ENCODE peak calls at places on chromosomes 12 and 14, in five cellular contexts. One of them, this sample, is unnamed.

GRCh38 chr14:59126714-59127436 is 61.6 kb upstream of the DAAM1 start:
- DNase-seq in T-helper 1 cell: no peak
- DNase-seq in activated T-cell treated with anti-CD3 and anti-CD28 coated beads, Interleukin-2, amount 50 U/mL, for 1 hour: no peak
- DNase-seq in hepatocyte: peak
- DNase-seq in astrocyte: peak
- DNase-seq in this sample: peak

GRCh38 chr14:102215071-102215470 is 75.4 kb downstream of the WDR20 start:
- DNase-seq in T-helper 1 cell: no peak
- DNase-seq in activated T-cell treated with anti-CD3 and anti-CD28 coated beads, Interleukin-2, amount 50 U/mL, for 1 hour: no peak
- DNase-seq in hepatocyte: no peak
- DNase-seq in astrocyte: peak
- DNase-seq in this sample: no peak

GRCh38 chr14:95078841-95079240 is 78.5 kb downstream of the DICER1 start:
- DNase-seq in T-helper 1 cell: no peak
- DNase-seq in activated T-cell treated with anti-CD3 and anti-CD28 coated beads, Interleukin-2, amount 50 U/mL, for 1 hour: no peak
- DNase-seq in hepatocyte: no peak
- DNase-seq in astrocyte: no peak
- DNase-seq in this sample: no peak

GRCh38 chr14:24179961-24180726 is 8.3 kb downstream of the REC8 start:
- DNase-seq in T-helper 1 cell: no peak
- DNase-seq in activated T-cell treated with anti-CD3 and anti-CD28 coated beads, Interleukin-2, amount 50 U/mL, for 1 hour: no peak
- DNase-seq in hepatocyte: peak
- DNase-seq in astrocyte: peak
- DNase-seq in this sample: no peak

GRCh38 chr14:56933446-56933845 is 123.2 kb upstream of the OTX2 start:
- DNase-seq in T-helper 1 cell: no peak
- DNase-seq in activated T-cell treated with anti-CD3 and anti-CD28 coated beads, Interleukin-2, amount 50 U/mL, for 1 hour: no peak
- DNase-seq in hepatocyte: no peak
- DNase-seq in astrocyte: no peak
- DNase-seq in this sample: no peak

GRCh38 chr14:32203928-32204357 is 874 bp upstream of the RNU6-8 start:
- DNase-seq in T-helper 1 cell: no peak
- DNase-seq in activated T-cell treated with anti-CD3 and anti-CD28 coated beads, Interleukin-2, amount 50 U/mL, for 1 hour: peak
- DNase-seq in hepatocyte: no peak
- DNase-seq in astrocyte: no peak
- DNase-seq in this sample: peak

GRCh38 chr14:74976264-74977113 is 21.1 kb upstream of the PGF start:
- DNase-seq in T-helper 1 cell: no peak
- DNase-seq in activated T-cell treated with anti-CD3 and anti-CD28 coated beads, Interleukin-2, amount 50 U/mL, for 1 hour: no peak
- DNase-seq in hepatocyte: no peak
- DNase-seq in astrocyte: no peak
- DNase-seq in this sample: no peak

GRCh38 chr14:24426912-24427536 is 2.4 kb downstream of the CBLN3 start:
- DNase-seq in T-helper 1 cell: no peak
- DNase-seq in activated T-cell treated with anti-CD3 and anti-CD28 coated beads, Interleukin-2, amount 50 U/mL, for 1 hour: no peak
- DNase-seq in hepatocyte: peak
- DNase-seq in astrocyte: no peak
- DNase-seq in this sample: peak

GRCh38 chr12:11840350-11840749 is 190.9 kb downstream of the ETV6 start:
- DNase-seq in T-helper 1 cell: no peak
- DNase-seq in activated T-cell treated with anti-CD3 and anti-CD28 coated beads, Interleukin-2, amount 50 U/mL, for 1 hour: no peak
- DNase-seq in hepatocyte: no peak
- DNase-seq in astrocyte: no peak
- DNase-seq in this sample: peak

GRCh38 chr12:3489057-3489456 is 1.9 kb upstream of the PRMT8 start:
- DNase-seq in T-helper 1 cell: no peak
- DNase-seq in activated T-cell treated with anti-CD3 and anti-CD28 coated beads, Interleukin-2, amount 50 U/mL, for 1 hour: no peak
- DNase-seq in hepatocyte: no peak
- DNase-seq in astrocyte: peak
- DNase-seq in this sample: no peak

GRCh38 chr14:61219673-61220072 is 61.5 kb downstream of the TMEM30B start:
- DNase-seq in T-helper 1 cell: no peak
- DNase-seq in activated T-cell treated with anti-CD3 and anti-CD28 coated beads, Interleukin-2, amount 50 U/mL, for 1 hour: no peak
- DNase-seq in hepatocyte: no peak
- DNase-seq in astrocyte: no peak
- DNase-seq in this sample: no peak

GRCh38 chr14:26526132-26526531 is 71.7 kb downstream of the NOVA1 start:
- DNase-seq in T-helper 1 cell: no peak
- DNase-seq in activated T-cell treated with anti-CD3 and anti-CD28 coated beads, Interleukin-2, amount 50 U/mL, for 1 hour: no peak
- DNase-seq in hepatocyte: no peak
- DNase-seq in astrocyte: peak
- DNase-seq in this sample: no peak

GRCh38 chr14:105414456-105415371 is 4.9 kb upstream of the MTA1 start:
- DNase-seq in T-helper 1 cell: peak
- DNase-seq in activated T-cell treated with anti-CD3 and anti-CD28 coated beads, Interleukin-2, amount 50 U/mL, for 1 hour: peak
- DNase-seq in hepatocyte: peak
- DNase-seq in astrocyte: peak
- DNase-seq in this sample: peak

GRCh38 chr12:11347810-11348209 is 37.6 kb upstream of the PRB4 start:
- DNase-seq in T-helper 1 cell: no peak
- DNase-seq in activated T-cell treated with anti-CD3 and anti-CD28 coated beads, Interleukin-2, amount 50 U/mL, for 1 hour: no peak
- DNase-seq in hepatocyte: no peak
- DNase-seq in astrocyte: no peak
- DNase-seq in this sample: peak

GRCh38 chr12:61676520-61676919 is 583.7 kb upstream of the USP15 start:
- DNase-seq in T-helper 1 cell: no peak
- DNase-seq in activated T-cell treated with anti-CD3 and anti-CD28 coated beads, Interleukin-2, amount 50 U/mL, for 1 hour: no peak
- DNase-seq in hepatocyte: no peak
- DNase-seq in astrocyte: no peak
- DNase-seq in this sample: peak

GRCh38 chr14:72420749-72421452 is 473.0 kb downstream of the DPF3 start:
- DNase-seq in T-helper 1 cell: peak
- DNase-seq in activated T-cell treated with anti-CD3 and anti-CD28 coated beads, Interleukin-2, amount 50 U/mL, for 1 hour: peak
- DNase-seq in hepatocyte: peak
- DNase-seq in astrocyte: peak
- DNase-seq in this sample: peak

GRCh38 chr12:131370791-131371579 is 339.9 kb upstream of the SFSWAP start:
- DNase-seq in T-helper 1 cell: no peak
- DNase-seq in activated T-cell treated with anti-CD3 and anti-CD28 coated beads, Interleukin-2, amount 50 U/mL, for 1 hour: no peak
- DNase-seq in hepatocyte: no peak
- DNase-seq in astrocyte: no peak
- DNase-seq in this sample: no peak

GRCh38 chr14:71659165-71659564 is 273.1 kb upstream of the RGS6 start:
- DNase-seq in T-helper 1 cell: no peak
- DNase-seq in activated T-cell treated with anti-CD3 and anti-CD28 coated beads, Interleukin-2, amount 50 U/mL, for 1 hour: no peak
- DNase-seq in hepatocyte: no peak
- DNase-seq in astrocyte: peak
- DNase-seq in this sample: peak

GRCh38 chr14:95536036-95536577 is 1.3 kb downstream of the GLRX5 start:
- DNase-seq in T-helper 1 cell: no peak
- DNase-seq in activated T-cell treated with anti-CD3 and anti-CD28 coated beads, Interleukin-2, amount 50 U/mL, for 1 hour: no peak
- DNase-seq in hepatocyte: no peak
- DNase-seq in astrocyte: no peak
- DNase-seq in this sample: peak

GRCh38 chr14:93946104-93946503 is 19.0 kb downstream of the FAM181A start:
- DNase-seq in T-helper 1 cell: no peak
- DNase-seq in activated T-cell treated with anti-CD3 and anti-CD28 coated beads, Interleukin-2, amount 50 U/mL, for 1 hour: no peak
- DNase-seq in hepatocyte: peak
- DNase-seq in astrocyte: peak
- DNase-seq in this sample: no peak

GRCh38 chr12:123278150-123278627 is 6.5 kb upstream of the CDK2AP1 start:
- DNase-seq in T-helper 1 cell: no peak
- DNase-seq in activated T-cell treated with anti-CD3 and anti-CD28 coated beads, Interleukin-2, amount 50 U/mL, for 1 hour: no peak
- DNase-seq in hepatocyte: no peak
- DNase-seq in astrocyte: no peak
- DNase-seq in this sample: no peak

GRCh38 chr12:15540469-15540872 is 218.2 kb downstream of the PTPRO start:
- DNase-seq in T-helper 1 cell: no peak
- DNase-seq in activated T-cell treated with anti-CD3 and anti-CD28 coated beads, Interleukin-2, amount 50 U/mL, for 1 hour: no peak
- DNase-seq in hepatocyte: no peak
- DNase-seq in astrocyte: peak
- DNase-seq in this sample: no peak

GRCh38 chr14:54267172-54267571 is 129.6 kb upstream of the CDKN3 start:
- DNase-seq in T-helper 1 cell: no peak
- DNase-seq in activated T-cell treated with anti-CD3 and anti-CD28 coated beads, Interleukin-2, amount 50 U/mL, for 1 hour: no peak
- DNase-seq in hepatocyte: no peak
- DNase-seq in astrocyte: no peak
- DNase-seq in this sample: no peak

GRCh38 chr14:55123101-55123500 is 6.0 kb upstream of the LGALS3 start:
- DNase-seq in T-helper 1 cell: no peak
- DNase-seq in activated T-cell treated with anti-CD3 and anti-CD28 coated beads, Interleukin-2, amount 50 U/mL, for 1 hour: no peak
- DNase-seq in hepatocyte: peak
- DNase-seq in astrocyte: peak
- DNase-seq in this sample: peak

GRCh38 chr12:123164710-123165261 is 13.9 kb upstream of the PITPNM2 start:
- DNase-seq in T-helper 1 cell: no peak
- DNase-seq in activated T-cell treated with anti-CD3 and anti-CD28 coated beads, Interleukin-2, amount 50 U/mL, for 1 hour: no peak
- DNase-seq in hepatocyte: no peak
- DNase-seq in astrocyte: no peak
- DNase-seq in this sample: no peak

GRCh38 chr12:73629893-73630872 is 907.5 kb upstream of the ATXN7L3B start:
- DNase-seq in T-helper 1 cell: no peak
- DNase-seq in activated T-cell treated with anti-CD3 and anti-CD28 coated beads, Interleukin-2, amount 50 U/mL, for 1 hour: no peak
- DNase-seq in hepatocyte: no peak
- DNase-seq in astrocyte: no peak
- DNase-seq in this sample: no peak

GRCh38 chr12:75452675-75453330 is 27.8 kb upstream of the GLIPR1 start:
- DNase-seq in T-helper 1 cell: no peak
- DNase-seq in activated T-cell treated with anti-CD3 and anti-CD28 coated beads, Interleukin-2, amount 50 U/mL, for 1 hour: no peak
- DNase-seq in hepatocyte: no peak
- DNase-seq in astrocyte: peak
- DNase-seq in this sample: no peak

GRCh38 chr12:127903146-127903545 is 363.8 kb upstream of the TMEM132C start:
- DNase-seq in T-helper 1 cell: no peak
- DNase-seq in activated T-cell treated with anti-CD3 and anti-CD28 coated beads, Interleukin-2, amount 50 U/mL, for 1 hour: no peak
- DNase-seq in hepatocyte: no peak
- DNase-seq in astrocyte: peak
- DNase-seq in this sample: no peak

GRCh38 chr14:74846168-74846567 is 29.8 kb downstream of the PROX2 start:
- DNase-seq in T-helper 1 cell: no peak
- DNase-seq in activated T-cell treated with anti-CD3 and anti-CD28 coated beads, Interleukin-2, amount 50 U/mL, for 1 hour: no peak
- DNase-seq in hepatocyte: peak
- DNase-seq in astrocyte: peak
- DNase-seq in this sample: no peak

GRCh38 chr12:57435288-57435687 is 704 bp downstream of the INHBC start:
- DNase-seq in T-helper 1 cell: no peak
- DNase-seq in activated T-cell treated with anti-CD3 and anti-CD28 coated beads, Interleukin-2, amount 50 U/mL, for 1 hour: no peak
- DNase-seq in hepatocyte: no peak
- DNase-seq in astrocyte: no peak
- DNase-seq in this sample: no peak

GRCh38 chr12:106766393-106766826 is 8.1 kb upstream of the RIC8B start:
- DNase-seq in T-helper 1 cell: no peak
- DNase-seq in activated T-cell treated with anti-CD3 and anti-CD28 coated beads, Interleukin-2, amount 50 U/mL, for 1 hour: no peak
- DNase-seq in hepatocyte: no peak
- DNase-seq in astrocyte: no peak
- DNase-seq in this sample: no peak

GRCh38 chr12:75101805-75102204 is 107.8 kb downstream of the KCNC2 start:
- DNase-seq in T-helper 1 cell: no peak
- DNase-seq in activated T-cell treated with anti-CD3 and anti-CD28 coated beads, Interleukin-2, amount 50 U/mL, for 1 hour: no peak
- DNase-seq in hepatocyte: no peak
- DNase-seq in astrocyte: no peak
- DNase-seq in this sample: no peak

GRCh38 chr12:118103601-118104382 is at the start of gene VSIG10:
- DNase-seq in T-helper 1 cell: peak
- DNase-seq in activated T-cell treated with anti-CD3 and anti-CD28 coated beads, Interleukin-2, amount 50 U/mL, for 1 hour: peak
- DNase-seq in hepatocyte: peak
- DNase-seq in astrocyte: peak
- DNase-seq in this sample: peak